ENCODE peak calls at places on chromosomes 6 and 20, in seven cellular contexts. A is stomach, W is glutamatergic neuron, O is cardiac fibroblast, C is neural progenitor cell, Y is gastrocnemius medialis, Z is A549. T is an unnamed sample.
A peak's percentile ranks its signal among the peaks of the same experiment; 100 is the strongest.

GRCh38 chr20:53949319-53949839 is 121.0 kb downstream of the BCAS1 start:
- DNase-seq in A (peak; percentile 51), W (no peak), O (peak; percentile 94), C (no peak), Y (no peak), Z (peak; percentile 16), T (peak; percentile 61)

GRCh38 chr20:43838703-43839060 is 76.0 kb upstream of the TOX2 start:
- DNase-seq in A (no peak), W (no peak), O (no peak), C (no peak), Y (no peak), Z (no peak), T (no peak)

GRCh38 chr20:21099653-21100589 is 6.2 kb downstream of the LINC00237 start:
- DNase-seq in A (peak; percentile 55), W (peak; percentile 66), O (peak; percentile 17), C (peak; percentile 69), Y (no peak), Z (peak; percentile 24), T (peak; percentile 6)

GRCh38 chr6:45746046-45746445 is 269.6 kb downstream of the CLIC5 start:
- DNase-seq in A (no peak), W (no peak), O (peak; percentile 43), C (no peak), Y (no peak), Z (no peak), T (no peak)

GRCh38 chr6:89952696-89953095 is 58.4 kb downstream of the GJA10 start:
- DNase-seq in A (no peak), W (no peak), O (peak; percentile 29), C (no peak), Y (no peak), Z (no peak), T (no peak)

GRCh38 chr6:30260036-30260504 is 46.9 kb upstream of the TRIM26 start:
- DNase-seq in A (no peak), W (peak; percentile 33), O (no peak), C (no peak), Y (no peak), Z (no peak), T (no peak)

GRCh38 chr6:7727150-7727950 is 1.5 kb downstream of the BMP6 start:
- DNase-seq in A (no peak), W (peak; percentile 40), O (peak; percentile 31), C (peak; percentile 73), Y (no peak), Z (peak; percentile 32), T (peak; percentile 6)

GRCh38 chr20:63580796-63581461 is 6.9 kb upstream of the HELZ2 start:
- DNase-seq in A (peak; percentile 53), W (peak; percentile 51), O (peak; percentile 60), C (peak; percentile 55), Y (no peak), Z (peak; percentile 53), T (peak; percentile 78)

GRCh38 chr20:55097621-55098020 is 622.2 kb downstream of the DOK5 start:
- DNase-seq in A (no peak), W (no peak), O (no peak), C (no peak), Y (no peak), Z (no peak), T (no peak)

GRCh38 chr20:55099251-55099650 is 623.9 kb downstream of the DOK5 start:
- DNase-seq in A (no peak), W (no peak), O (no peak), C (no peak), Y (no peak), Z (no peak), T (no peak)

GRCh38 chr20:55095745-55096450 is 620.5 kb downstream of the DOK5 start:
- DNase-seq in A (no peak), W (no peak), O (no peak), C (no peak), Y (no peak), Z (no peak), T (no peak)

GRCh38 chr20:55090301-55090700 is 614.9 kb downstream of the DOK5 start:
- DNase-seq in A (no peak), W (no peak), O (no peak), C (no peak), Y (no peak), Z (no peak), T (no peak)

DNA sequence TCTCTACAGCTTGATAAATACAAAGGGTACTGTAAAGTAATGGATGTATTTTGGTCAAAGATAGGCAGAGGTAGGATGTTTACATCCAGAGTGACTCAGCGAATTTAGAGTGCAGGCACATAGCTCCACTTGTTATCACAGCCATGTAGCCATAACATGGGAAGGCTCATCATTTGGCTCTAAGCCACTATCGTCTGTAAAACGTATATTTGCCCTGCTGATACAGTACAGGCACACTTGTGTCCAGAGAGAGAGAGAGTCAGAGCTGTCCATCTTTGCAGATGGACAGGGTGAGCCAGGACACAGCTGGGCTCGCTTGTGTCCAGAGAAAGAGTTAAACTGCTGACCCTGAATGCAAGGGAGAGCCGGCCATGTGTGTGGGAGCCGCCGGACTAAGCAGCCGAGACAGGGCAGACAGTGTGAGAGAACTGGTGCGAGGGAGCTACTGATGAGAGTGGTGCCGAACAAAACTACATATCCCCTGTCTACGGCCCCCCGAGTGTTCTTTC is 619.0 kb downstream of the DOK5 start:
- DNase-seq in A (no peak), W (no peak), O (no peak), C (no peak), Y (no peak), Z (no peak), T (no peak)
- TF ChIP-seq CTCF in A (no peak), W (no peak), O (no peak), C (no peak), Y (no peak), Z (no peak), T (no peak)

GRCh38 chr6:36852481-36853147 is 13.4 kb upstream of the CPNE5 start:
- DNase-seq in A (no peak), W (no peak), O (peak; percentile 91), C (no peak), Y (no peak), Z (no peak), T (no peak)
- TF ChIP-seq CTCF in A (no peak), W (no peak), O (peak; percentile 16), C (no peak), Y (no peak), Z (no peak), T (no peak)

DNA sequence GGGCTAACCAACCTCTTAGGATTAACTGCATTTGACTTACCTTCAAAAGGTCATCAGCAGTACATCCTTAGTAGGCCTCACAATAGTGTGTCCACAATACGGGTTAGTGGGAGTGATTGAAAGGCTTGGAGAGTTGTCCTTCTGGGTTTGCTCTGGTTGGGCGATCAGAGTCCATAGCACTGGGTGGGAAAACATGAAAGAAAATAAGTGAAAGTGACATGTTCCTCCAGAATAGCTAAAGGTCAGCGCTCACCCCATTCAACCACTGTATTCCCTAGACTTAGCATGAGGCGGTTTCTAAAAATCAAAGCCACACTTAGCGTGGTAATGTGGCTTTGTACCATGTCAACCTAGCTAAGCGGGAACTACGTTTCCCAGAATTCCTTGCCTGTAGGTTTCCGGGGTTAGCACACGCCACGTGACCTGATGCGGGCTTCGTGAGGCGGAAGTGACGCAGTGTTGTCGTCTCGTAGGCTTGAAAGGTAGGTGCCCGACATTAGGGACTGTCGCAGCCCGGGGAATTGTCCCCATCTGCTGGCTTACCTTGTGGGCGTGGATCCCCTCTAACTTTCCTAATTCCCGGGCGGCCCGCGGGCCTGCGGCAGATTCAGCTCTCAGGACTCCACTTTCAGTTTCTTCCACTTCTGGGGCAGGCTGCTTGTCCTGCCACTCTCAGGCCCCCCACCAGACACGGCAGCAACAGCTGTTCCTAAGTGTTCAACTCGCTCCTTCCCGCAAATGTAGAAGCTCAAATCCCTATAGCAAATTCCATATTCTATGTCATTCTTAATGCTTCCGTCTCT is 19.8 kb upstream of the SCP2D1 start:
- DNase-seq in A (peak; percentile 92), W (peak; percentile 82), O (peak; percentile 91), C (peak; percentile 93), Y (peak; percentile 82), Z (peak; percentile 94), T (peak; percentile 45)
- TF ChIP-seq CTCF in A (no peak), W (no peak), O (no peak), C (peak; percentile 30), Y (no peak), Z (no peak), T (no peak)

DNA sequence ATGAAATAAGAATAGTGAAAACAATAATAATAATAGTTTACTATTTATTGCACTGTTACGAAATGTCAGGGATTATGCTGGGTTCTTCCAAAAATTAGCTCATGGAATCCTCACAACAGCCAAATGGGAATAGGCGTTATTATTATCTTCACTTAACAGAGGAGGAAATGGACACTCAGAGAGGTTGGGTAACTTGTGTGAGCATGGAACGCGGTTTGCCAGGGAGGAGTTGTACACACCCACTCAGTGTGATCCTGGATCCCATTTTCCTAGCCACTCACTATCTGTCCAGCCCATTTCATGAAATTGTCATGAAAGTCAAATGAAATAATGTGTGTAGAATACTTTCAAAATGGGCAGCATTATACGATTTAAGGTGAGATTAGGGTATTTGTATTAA is 4.6 kb downstream of the NELFCD start:
- DNase-seq in A (peak; percentile 13), W (no peak), O (no peak), C (no peak), Y (no peak), Z (no peak), T (no peak)
- TF ChIP-seq CTCF in A (no peak), W (no peak), O (no peak), C (no peak), Y (no peak), Z (no peak), T (no peak)

GRCh38 chr6:39303425-39304153 is 10.6 kb downstream of the KCNK17 start:
- DNase-seq in A (no peak), W (no peak), O (no peak), C (no peak), Y (no peak), Z (no peak), T (no peak)
- TF ChIP-seq CTCF in A (no peak), W (peak; percentile 49), O (no peak), C (no peak), Y (no peak), Z (no peak), T (no peak)

GRCh38 chr6:149964243-149965190 is 774 bp downstream of the ULBP1 start:
- DNase-seq in A (no peak), W (peak; percentile 57), O (no peak), C (peak; percentile 46), Y (no peak), Z (no peak), T (no peak)

GRCh38 chr6:149965191-149966020 is 1.7 kb downstream of the ULBP1 start:
- DNase-seq in A (no peak), W (peak; percentile 57), O (no peak), C (peak; percentile 69), Y (no peak), Z (no peak), T (no peak)

GRCh38 chr6:149963212-149963461 is 606 bp upstream of the ULBP1 start:
- DNase-seq in A (no peak), W (peak; percentile 65), O (peak; percentile 50), C (no peak), Y (no peak), Z (peak; percentile 71), T (peak; percentile 30)

GRCh38 chr6:149962461-149963211 is 1.1 kb upstream of the ULBP1 start:
- DNase-seq in A (no peak), W (no peak), O (no peak), C (no peak), Y (no peak), Z (no peak), T (no peak)

GRCh38 chr6:149963462-149964242 is at the start of gene ULBP1:
- DNase-seq in A (peak; percentile 64), W (peak; percentile 94), O (peak; percentile 86), C (peak; percentile 91), Y (peak; percentile 46), Z (peak; percentile 88), T (peak; percentile 80)
- TF ChIP-seq CTCF in A (no peak), W (no peak), O (no peak), C (no peak), Y (no peak), Z (no peak), T (no peak)

T was measured in Calu3.